ENCODE peak calls at places on chromosomes 12 and 14, in five cellular contexts. K, J, B, Q and W are unnamed samples. For H3K27me3 and H3K4me1, the result is how much of the 10 kb centered on the place peaks cover.

GRCh38 chr12:96150442-96150841 is 43.7 kb upstream of the ELK3 start:
- DNase-seq in K (no peak), J (no peak), Q (no peak), B (no peak), W (no peak)

GRCh38 chr12:75564398-75564797 is 53.0 kb upstream of the KRR1 start:
- DNase-seq in K (no peak), B (no peak), Q (no peak), J (no peak), W (no peak)

GRCh38 chr12:120231316-120232011 is 30.6 kb upstream of the RPLP0 start:
- DNase-seq in B (no peak), J (peak), K (peak), Q (no peak), W (no peak)

GRCh38 chr12:65536876-65537661 is 258.6 kb downstream of the MSRB3 start:
- DNase-seq in B (peak), K (peak), Q (no peak), J (peak), W (no peak)

GRCh38 chr12:77062396-77062795 is 3.0 kb downstream of the E2F7 start:
- DNase-seq in K (no peak), J (no peak), Q (no peak), B (no peak), W (no peak)

GRCh38 chr12:1993341-1993740 is 10.9 kb downstream of the DCP1B start:
- DNase-seq in K (peak), J (no peak), Q (no peak), B (no peak), W (no peak)

GRCh38 chr12:125193798-125194562 is 128.7 kb downstream of the AACS start:
- DNase-seq in J (no peak), K (peak), B (no peak), Q (no peak), W (no peak)

GRCh38 chr12:94980577-94980976 is 22.9 kb downstream of the NDUFA12 start:
- DNase-seq in K (peak), B (no peak), J (no peak), Q (peak), W (no peak)

GRCh38 chr14:49982522-49982951 is 89.7 kb downstream of the ARF6 start:
- DNase-seq in K (peak), J (peak), Q (no peak), B (no peak), W (no peak)

GRCh38 chr12:21939435-21939834 is 1.8 kb downstream of the ABCC9 start:
- DNase-seq in J (no peak), Q (no peak), B (no peak), K (no peak), W (no peak)

GRCh38 chr12:21940972-21941521 is at the start of gene ABCC9:
- DNase-seq in B (peak), J (peak), K (peak), Q (no peak), W (no peak)

GRCh38 chr12:21942377-21942703 is 1.1 kb upstream of the ABCC9 start:
- DNase-seq in K (no peak), B (no peak), J (no peak), Q (no peak), W (no peak)

GRCh38 chr12:21940549-21940948 is 677 bp downstream of the ABCC9 start:
- DNase-seq in Q (no peak), J (no peak), K (no peak), B (peak), W (no peak)

DNA sequence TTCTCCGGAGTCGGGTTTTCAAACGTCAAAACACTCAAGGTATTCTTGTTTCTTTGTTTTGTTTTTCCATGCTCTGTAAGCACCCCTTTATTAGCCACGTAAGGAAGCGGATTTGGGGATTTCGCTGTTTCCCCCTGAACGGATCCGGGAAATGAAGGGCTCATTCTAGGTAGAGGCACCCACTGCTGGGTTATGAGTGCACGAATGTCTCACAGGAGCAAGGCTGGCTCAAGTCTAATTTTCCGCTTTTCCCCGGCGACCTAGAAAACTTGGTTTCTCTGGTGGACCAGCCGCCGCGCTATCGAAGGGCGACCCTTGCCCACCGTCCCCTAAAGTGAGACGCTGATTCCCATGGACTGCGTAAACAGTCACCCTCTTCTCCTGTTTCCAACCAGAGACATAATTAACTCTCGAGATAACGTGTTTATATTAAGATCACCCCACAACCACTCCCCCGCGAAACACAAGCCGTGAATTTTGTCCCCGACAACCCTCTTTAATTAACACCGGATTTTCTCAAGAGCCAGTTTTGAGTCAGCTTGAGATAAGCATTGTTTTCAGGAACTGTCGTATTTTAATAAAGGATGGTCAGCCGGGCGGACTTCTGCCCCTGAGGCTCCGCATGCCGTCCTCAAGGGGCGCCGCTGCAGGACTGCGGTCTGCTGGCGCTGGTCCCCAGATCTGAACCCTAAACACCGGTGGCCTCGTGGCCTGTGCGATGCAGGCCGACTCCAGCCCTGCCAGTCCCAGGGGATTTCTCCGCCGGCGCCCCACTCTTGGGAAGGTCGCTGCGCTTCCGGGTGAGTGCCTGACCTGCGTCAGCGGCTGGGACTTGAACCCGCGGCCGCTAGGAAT is 523 bp upstream of the ABCC9 start:
- DNase-seq in K (peak), Q (no peak), B (peak), J (peak), W (no peak)
- H3K27me3 ChIP-seq in K (under half), Q (under half), B (under half), J (under half), W (under half)

DNA sequence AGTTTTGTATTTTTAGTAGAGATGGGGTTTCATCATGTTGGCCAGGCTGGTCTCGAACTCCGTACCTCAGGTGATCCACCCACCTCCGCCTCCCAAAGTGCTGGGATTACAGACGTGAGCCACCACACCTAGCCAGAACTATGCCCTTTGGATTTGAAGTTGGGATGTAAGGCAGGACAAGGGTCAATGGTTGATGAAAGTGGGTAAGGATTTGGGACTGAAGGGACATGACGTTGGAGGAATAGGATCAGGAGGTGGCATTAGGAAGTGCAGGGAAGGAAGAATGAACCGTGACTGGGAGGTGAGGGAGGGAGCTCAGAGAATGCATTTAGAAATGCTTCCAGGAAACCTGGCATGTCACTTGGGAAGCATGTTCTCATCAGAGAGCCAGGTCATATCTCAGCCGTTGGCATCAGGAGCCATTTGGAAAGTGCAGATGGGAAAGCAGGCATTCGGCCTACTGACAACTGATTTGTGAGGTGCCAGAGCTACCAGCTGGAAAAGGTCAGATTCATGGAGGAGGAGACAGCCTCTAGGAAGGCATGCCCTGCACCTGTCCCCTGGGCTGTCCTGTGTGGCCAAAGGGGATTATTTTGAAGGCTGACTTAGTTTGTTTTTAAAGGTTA is 2.2 kb downstream of the CRADD start:
- DNase-seq in J (peak), K (no peak), Q (no peak), B (no peak), W (no peak)
- H3K4me1 ChIP-seq in J (under half), K (under half), Q (under half), B (under half), W (under half)

GRCh38 chr12:54417712-54418440 is 1.2 kb downstream of the ITGA5 start:
- DNase-seq in B (no peak), K (no peak), J (no peak), Q (no peak), W (no peak)
- H3K27me3 ChIP-seq in B (under half), K (under half), J (under half), Q (under half), W (under half)

GRCh38 chr12:26121841-26122680 is 2.8 kb downstream of the BHLHE41 start:
- DNase-seq in B (peak), K (peak), J (no peak), Q (no peak), W (no peak)
- H3K4me1 ChIP-seq in B (under half), K (under half), J (under half), Q (half or more), W (under half)

DNA sequence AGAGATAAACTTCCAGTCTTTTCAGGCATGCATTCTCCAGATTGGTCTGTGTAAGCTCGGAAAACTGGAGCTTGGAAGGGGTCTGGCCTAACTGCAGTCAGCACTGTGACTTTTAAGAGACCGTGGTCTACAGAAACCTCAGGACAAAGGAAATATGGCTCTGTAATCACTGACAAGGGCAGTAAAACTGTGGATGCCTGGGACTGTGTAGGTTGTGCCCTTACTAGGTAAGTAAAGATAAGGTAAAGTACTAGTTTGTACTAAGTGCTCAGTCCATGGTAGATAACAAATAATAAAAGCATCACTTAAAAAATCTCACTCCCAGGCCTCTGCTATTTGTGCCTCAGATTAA is 133.3 kb downstream of the KCNK10 start:
- DNase-seq in Q (no peak), B (no peak), K (no peak), J (no peak), W (no peak)
- H3K27me3 ChIP-seq in Q (under half), B (under half), K (under half), J (under half), W (under half)

GRCh38 chr12:27013606-27014084 is 539 bp downstream of the TM7SF3 start:
- DNase-seq in J (peak), B (peak), Q (peak), K (peak), W (no peak)

GRCh38 chr12:27012239-27012981 is 1.8 kb downstream of the TM7SF3 start:
- DNase-seq in B (no peak), K (no peak), Q (no peak), J (no peak), W (no peak)

GRCh38 chr12:27014085-27014858 is at the start of gene TM7SF3:
- DNase-seq in Q (peak), K (peak), J (peak), B (peak), W (peak)

GRCh38 chr12:27014859-27015729 is 910 bp upstream of the TM7SF3 start:
- DNase-seq in B (no peak), K (no peak), J (no peak), Q (peak), W (no peak)

GRCh38 chr12:27012982-27013255 is 1.3 kb downstream of the TM7SF3 start:
- DNase-seq in B (no peak), Q (no peak), J (no peak), K (no peak), W (no peak)
- H3K4me1 ChIP-seq in B (under half), Q (half or more), J (half or more), K (under half), W (under half)